ENCODE peak calls at places on chromosomes 6 and 20, in nine cellular contexts. M, C, R, I, L, K, G, Q and A are unnamed samples.
A peak's percentile ranks its signal among the peaks of the same experiment; 100 is the strongest.

GRCh38 chr6:96116674-96117073 is 100.9 kb downstream of the FUT9 start:
- DNase-seq in M (no peak), C (no peak), R (no peak), I (no peak), L (peak; percentile 26), K (peak; percentile 17), G (no peak), Q (no peak), A (no peak)

GRCh38 chr6:142045380-142046270 is 87.1 kb upstream of the GJE1 start:
- DNase-seq in M (no peak), C (no peak), R (no peak), I (no peak), L (no peak), K (no peak), G (no peak), Q (no peak), A (no peak)

GRCh38 chr6:158648682-158649131 is 1.1 kb upstream of the SYTL3 start:
- DNase-seq in M (no peak), C (no peak), R (no peak), I (no peak), L (no peak), K (peak; percentile 85), G (peak; percentile 31), Q (no peak), A (no peak)

GRCh38 chr6:163290545-163291274 is 123.8 kb upstream of the QKI start:
- DNase-seq in M (no peak), C (no peak), R (no peak), I (no peak), L (no peak), K (no peak), G (no peak), Q (no peak), A (no peak)

GRCh38 chr6:66057034-66057433 is 350.0 kb upstream of the EYS start:
- DNase-seq in M (no peak), C (no peak), R (no peak), I (no peak), L (no peak), K (no peak), G (no peak), Q (no peak), A (no peak)

GRCh38 chr6:157983439-157984119 is 1.9 kb downstream of the SYNJ2 start:
- DNase-seq in M (no peak), C (no peak), R (no peak), I (peak; percentile 2), L (no peak), K (no peak), G (no peak), Q (no peak), A (no peak)

GRCh38 chr6:40901322-40902055 is 137.5 kb downstream of the UNC5CL start:
- DNase-seq in M (no peak), C (no peak), R (no peak), I (no peak), L (no peak), K (no peak), G (peak; percentile 3), Q (no peak), A (no peak)

GRCh38 chr6:44233560-44234100 is 10.2 kb downstream of the SLC29A1 start:
- DNase-seq in M (no peak), C (no peak), R (no peak), I (no peak), L (no peak), K (no peak), G (no peak), Q (no peak), A (no peak)

GRCh38 chr6:143556529-143556928 is 45.0 kb upstream of the FUCA2 start:
- DNase-seq in M (no peak), C (no peak), R (no peak), I (no peak), L (no peak), K (no peak), G (no peak), Q (no peak), A (no peak)

GRCh38 chr20:60116128-60116909 is 158.1 kb downstream of the CDH26 start:
- DNase-seq in M (no peak), C (no peak), R (no peak), I (no peak), L (no peak), K (no peak), G (no peak), Q (no peak), A (no peak)

GRCh38 chr20:16530201-16530681 is 43.0 kb downstream of the KIF16B start:
- DNase-seq in M (no peak), C (no peak), R (no peak), I (no peak), L (no peak), K (no peak), G (no peak), Q (no peak), A (no peak)

GRCh38 chr6:39037082-39037487 is 11.5 kb upstream of the GLP1R start:
- DNase-seq in M (no peak), C (no peak), R (no peak), I (no peak), L (peak; percentile 26), K (no peak), G (no peak), Q (no peak), A (no peak)

GRCh38 chr6:136921521-136921935 is 573 bp upstream of the SLC35D3 start:
- DNase-seq in M (peak; percentile 14), C (no peak), R (no peak), I (no peak), L (peak; percentile 60), K (peak; percentile 13), G (no peak), Q (no peak), A (no peak)

GRCh38 chr6:168778201-168778600 is 337.2 kb downstream of the SMOC2 start:
- DNase-seq in M (peak; percentile 57), C (no peak), R (peak; percentile 54), I (peak; percentile 49), L (no peak), K (no peak), G (no peak), Q (no peak), A (peak; percentile 24)
- TF ChIP-seq CTCF in M (no peak), C (no peak), R (no peak), I (no peak), L (no peak), K (no peak), G (no peak), Q (no peak), A (no peak)

DNA sequence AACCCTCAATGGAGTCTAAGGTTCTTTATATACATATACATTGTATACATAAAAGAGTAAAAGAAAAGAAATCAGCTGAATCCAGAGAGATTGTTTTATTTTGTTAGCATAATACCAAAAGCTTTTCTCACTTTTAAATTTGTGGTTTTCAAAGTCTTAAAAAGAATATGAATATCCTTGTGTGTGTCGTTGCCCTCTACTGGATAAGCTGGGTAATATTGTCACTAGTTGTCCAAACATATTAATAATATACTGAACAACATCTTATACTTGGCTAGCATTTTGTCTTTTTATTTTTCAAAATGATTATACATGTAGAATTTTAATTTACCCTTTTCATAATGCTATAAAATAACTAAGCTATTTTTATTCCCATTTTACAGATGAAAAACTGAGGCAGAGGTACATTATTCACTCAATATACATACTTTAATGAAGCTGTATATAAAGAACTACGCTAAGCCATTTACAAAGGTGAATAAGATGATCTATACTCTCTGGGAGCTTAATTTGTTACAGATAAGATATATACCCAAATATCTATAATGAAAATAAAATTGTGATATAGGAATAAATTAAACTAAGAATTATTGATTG is 531.7 kb downstream of the TFAP2B start:
- DNase-seq in M (no peak), C (no peak), R (no peak), I (no peak), L (no peak), K (peak; percentile 5), G (no peak), Q (no peak), A (no peak)
- TF ChIP-seq CTCF in M (peak; percentile 15), C (no peak), R (peak; percentile 14), I (no peak), L (peak; percentile 53), K (peak; percentile 23), G (no peak), Q (peak; percentile 64), A (no peak)

GRCh38 chr20:10647471-10647870 is 26.3 kb downstream of the JAG1 start:
- DNase-seq in M (no peak), C (no peak), R (no peak), I (peak; percentile 26), L (peak; percentile 53), K (peak; percentile 54), G (peak; percentile 76), Q (no peak), A (no peak)
- TF ChIP-seq CTCF in M (peak; percentile 14), C (peak; percentile 23), R (peak; percentile 41), I (peak; percentile 40), L (peak; percentile 51), K (peak; percentile 36), G (no peak), Q (peak; percentile 39), A (no peak)

GRCh38 chr6:167118006-167118405 is 4.9 kb upstream of the CCR6 start:
- DNase-seq in M (no peak), C (no peak), R (no peak), I (no peak), L (no peak), K (no peak), G (no peak), Q (no peak), A (no peak)

GRCh38 chr6:167121471-167121870 is 1.4 kb upstream of the CCR6 start:
- DNase-seq in M (no peak), C (no peak), R (no peak), I (no peak), L (no peak), K (no peak), G (no peak), Q (no peak), A (no peak)

GRCh38 chr6:167120557-167121030 is 2.3 kb upstream of the CCR6 start:
- DNase-seq in M (no peak), C (no peak), R (no peak), I (no peak), L (no peak), K (no peak), G (no peak), Q (no peak), A (no peak)

GRCh38 chr6:167118839-167119238 is 4.1 kb upstream of the CCR6 start:
- DNase-seq in M (no peak), C (no peak), R (no peak), I (no peak), L (no peak), K (no peak), G (no peak), Q (no peak), A (no peak)

DNA sequence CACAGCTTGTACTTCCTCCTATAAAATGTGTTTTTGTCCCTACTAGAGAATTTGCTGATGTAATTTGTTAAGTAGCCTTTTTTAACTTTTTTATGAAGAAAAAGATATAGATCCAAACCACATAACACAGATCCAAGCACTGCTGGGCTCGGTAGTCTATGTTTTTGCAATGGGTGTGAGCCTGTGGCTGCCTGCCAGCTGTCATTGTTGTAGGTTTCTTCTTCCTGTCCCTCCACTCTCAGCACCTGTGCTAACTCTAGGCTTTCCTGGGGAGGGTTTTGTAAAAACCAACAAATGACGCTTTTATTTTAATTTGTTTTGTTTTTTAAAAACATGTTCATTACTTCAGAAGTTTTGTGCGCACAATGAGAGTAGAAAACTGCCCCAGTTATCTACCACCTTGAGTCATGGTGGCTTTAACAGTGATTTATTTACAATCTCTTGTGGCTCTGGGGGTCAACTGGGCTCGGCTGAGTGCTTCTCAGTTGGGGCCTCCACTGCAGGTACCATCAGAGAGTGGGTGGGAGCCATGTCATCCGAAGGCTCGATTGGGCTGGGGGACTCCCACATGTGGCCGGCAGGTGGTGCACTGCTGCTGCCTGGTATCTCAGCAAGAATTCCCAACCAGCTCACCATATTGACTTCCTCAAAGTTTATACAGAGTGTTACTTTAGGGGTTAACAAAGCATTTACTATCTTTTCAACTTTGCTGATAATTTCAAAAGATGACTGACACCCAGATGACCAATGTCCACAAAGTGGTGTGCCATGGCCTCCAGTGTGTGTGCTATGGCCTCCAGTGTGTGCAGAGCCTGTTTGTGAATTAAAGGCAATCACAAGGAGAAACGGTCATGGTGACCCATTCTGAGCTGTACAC is 3.0 kb upstream of the CCR6 start:
- DNase-seq in M (no peak), C (no peak), R (no peak), I (no peak), L (no peak), K (peak; percentile 69), G (no peak), Q (no peak), A (no peak)
- TF ChIP-seq CTCF in M (no peak), C (no peak), R (no peak), I (no peak), L (no peak), K (peak; percentile 54), G (no peak), Q (no peak), A (no peak)